ENCODE peak calls at places on chromosomes 4 and X, in ten cellular contexts. E is transverse colon; Y is SK-N-MC; A is breast epithelium; N is fibroblast of mammary gland; M is CD8-positive, alpha-beta memory T cell; I is epithelial cell of esophagus; G is sigmoid colon; V is colonic mucosa; Z is heart right ventricle. D is an unnamed sample.

GRCh38 chr4:158302076-158302866 is 92.0 kb downstream of the TMEM144 start:
- DNase-seq in N (peak), I (peak), Y (no peak), Z (no peak), G (no peak), V (no peak), E (no peak), A (peak), M (no peak), D (no peak)

GRCh38 chr4:24805036-24805435 is 9.7 kb downstream of the SOD3 start:
- DNase-seq in E (no peak), M (no peak), A (peak), V (no peak), I (peak), N (no peak), Y (no peak), G (no peak), Z (no peak), D (no peak)

GRCh38 chr4:147648656-147649055 is 31.5 kb downstream of the TMEM184C start:
- DNase-seq in M (no peak), A (no peak), Y (no peak), E (no peak), Z (no peak), N (no peak), V (no peak), G (no peak), I (no peak), D (no peak)

GRCh38 chr4:168585168-168586091 is 88.6 kb downstream of the PALLD start:
- DNase-seq in E (peak), Z (peak), A (peak), V (peak), N (peak), G (peak), I (peak), M (no peak), Y (no peak), D (peak)

GRCh38 chr4:140653718-140654515 is 85.2 kb upstream of the UCP1 start:
- DNase-seq in V (no peak), I (no peak), Y (peak), E (no peak), N (peak), M (no peak), A (no peak), G (no peak), Z (no peak), D (no peak)

GRCh38 chr4:94284889-94285288 is 57.7 kb downstream of the HPGDS start:
- DNase-seq in M (no peak), G (no peak), Y (no peak), I (no peak), E (no peak), A (no peak), N (no peak), V (no peak), Z (no peak), D (no peak)

GRCh38 chrX:68650491-68650890 is 3.0 kb downstream of the STARD8 start:
- DNase-seq in G (no peak), I (peak), M (no peak), A (no peak), N (peak), Y (no peak), V (no peak), E (no peak), Z (no peak), D (no peak)

GRCh38 chrX:56813318-56813837 is 84.3 kb downstream of the NBDY start:
- DNase-seq in V (no peak), M (peak), Z (no peak), Y (no peak), A (peak), I (peak), E (no peak), N (peak), G (no peak), D (no peak)

GRCh38 chr4:139857977-139858376 is 192.4 kb downstream of the MGST2 start:
- DNase-seq in A (no peak), V (no peak), Y (no peak), Z (no peak), M (no peak), E (no peak), N (no peak), G (no peak), I (no peak), D (no peak)

GRCh38 chr4:6225469-6225868 is 25.1 kb upstream of the JAKMIP1 start:
- DNase-seq in M (no peak), E (no peak), Z (no peak), V (no peak), A (no peak), N (peak), Y (no peak), G (peak), I (peak), D (no peak)

GRCh38 chr4:183960021-183960420 is 54.9 kb downstream of the STOX2 start:
- DNase-seq in E (peak), I (peak), Z (peak), M (no peak), Y (peak), N (peak), G (peak), A (peak), V (peak), D (peak)

GRCh38 chrX:29042341-29042740 is 455.1 kb downstream of the IL1RAPL1 start:
- DNase-seq in G (no peak), M (no peak), N (no peak), A (no peak), Y (no peak), E (no peak), I (no peak), V (no peak), Z (no peak), D (no peak)

GRCh38 chr4:81021526-81021944 is 9.0 kb upstream of the BMP3 start:
- DNase-seq in M (no peak), G (no peak), I (peak), Z (no peak), N (no peak), A (no peak), E (peak), Y (no peak), V (peak), D (no peak)

GRCh38 chr4:114257516-114257915 is 278.1 kb upstream of the ARSJ start:
- DNase-seq in N (peak), V (no peak), A (no peak), Y (no peak), M (no peak), E (no peak), Z (no peak), G (no peak), I (no peak), D (no peak)

GRCh38 chr4:74109116-74109791 is 10.3 kb upstream of the CXCL2 start:
- DNase-seq in V (peak), G (no peak), I (peak), E (peak), M (no peak), N (peak), Z (no peak), A (peak), Y (no peak), D (peak)

GRCh38 chr4:22238742-22239141 is 277.1 kb downstream of the ADGRA3 start:
- DNase-seq in V (peak), I (peak), Z (no peak), G (no peak), A (no peak), M (no peak), Y (no peak), N (no peak), E (peak), D (no peak)

GRCh38 chrX:141142946-141143345 is 34.0 kb downstream of the LDOC1 start:
- DNase-seq in Z (no peak), M (no peak), E (no peak), I (peak), A (no peak), N (peak), V (no peak), G (no peak), Y (no peak), D (no peak)

GRCh38 chrX:88613338-88613737 is 133.7 kb upstream of the CPXCR1 start:
- DNase-seq in V (no peak), N (peak), A (no peak), M (no peak), Z (no peak), I (peak), G (no peak), Y (no peak), E (no peak), D (no peak)
- H3K4me3 ChIP-seq in V (no peak), N (no peak), A (no peak), M (no peak), Z (no peak), I (no peak), G (no peak), Y (no peak), E (no peak), D (no peak)

GRCh38 chrX:44903107-44903506 is 30.1 kb downstream of the KDM6A start:
- DNase-seq in A (no peak), Y (no peak), I (peak), E (no peak), G (no peak), N (peak), Z (no peak), M (no peak), V (no peak), D (no peak)
- H3K4me3 ChIP-seq in A (no peak), Y (no peak), I (no peak), E (no peak), G (no peak), N (no peak), Z (no peak), M (no peak), V (no peak), D (no peak)

GRCh38 chr4:37516057-37516775 is 170.0 kb downstream of the RELL1 start:
- DNase-seq in A (no peak), Y (no peak), M (no peak), V (no peak), G (no peak), Z (no peak), E (no peak), I (no peak), N (peak), D (no peak)
- H3K4me3 ChIP-seq in A (no peak), Y (no peak), M (no peak), V (no peak), G (no peak), Z (no peak), E (no peak), I (no peak), N (no peak), D (no peak)

DNA sequence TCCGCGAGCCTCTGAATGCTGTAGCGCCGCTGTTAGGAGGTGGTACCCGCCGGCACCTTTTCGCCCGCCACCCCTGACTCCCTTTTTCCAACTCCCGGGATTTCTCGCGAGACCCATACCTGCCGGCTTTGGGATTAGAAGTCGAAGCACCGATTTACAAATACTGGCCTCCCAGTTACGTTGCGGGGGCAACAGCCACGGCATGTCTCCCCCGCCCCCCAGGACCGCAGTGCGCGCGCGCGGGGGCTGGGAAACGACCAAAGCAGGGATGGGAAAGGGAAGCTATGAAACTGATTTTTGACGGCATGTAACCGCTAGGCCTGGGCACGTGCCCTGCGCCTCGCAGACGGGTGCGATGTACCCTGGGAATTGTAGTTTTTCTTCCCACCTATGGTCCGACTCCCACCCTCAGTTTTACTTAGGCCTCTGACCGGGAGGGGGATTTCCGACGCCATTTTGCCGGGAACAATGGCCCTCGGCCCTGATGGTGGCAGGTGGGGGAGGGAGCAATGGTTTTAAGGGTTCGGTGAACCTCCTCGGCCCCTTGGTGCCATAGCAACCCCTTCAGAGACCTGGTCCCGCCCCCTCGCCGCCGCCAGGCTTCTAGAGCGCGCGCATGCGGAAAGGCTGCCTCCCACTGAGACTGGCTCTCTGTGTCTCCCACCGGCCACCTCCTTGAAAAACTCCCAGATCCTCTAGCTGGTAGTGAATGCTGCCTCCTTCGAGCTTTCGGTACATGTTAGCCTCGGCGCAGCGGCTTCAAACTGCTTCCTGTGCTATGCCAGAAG is 772 bp upstream of the WNK3 start:
- DNase-seq in V (peak), N (peak), M (peak), Z (peak), G (peak), I (peak), A (peak), E (peak), Y (no peak), D (peak)
- H3K4me3 ChIP-seq in V (peak), N (peak), M (peak), Z (peak), G (peak), I (peak), A (peak), E (peak), Y (peak), D (peak)